ENCODE peak calls at places on chromosomes 16 and 17, in seven cellular contexts. One of them, this sample, is unnamed. For H3K9me3 and H3K4me1, the result is how much of the 10 kb centered on the place peaks cover.

GRCh38 chr16:66717112-66717675 is 20.7 kb upstream of the CMTM4 start:
- DNase-seq in heart right ventricle: peak
- DNase-seq in left ventricle myocardium inferior: peak
- DNase-seq in A549: peak
- DNase-seq in psoas muscle: peak
- DNase-seq in tibial nerve: no peak
- DNase-seq in testis: peak
- DNase-seq in this sample: peak

GRCh38 chr17:40361063-40361924 is 3.2 kb downstream of the GJD3 start:
- DNase-seq in heart right ventricle: no peak
- DNase-seq in psoas muscle: peak
- DNase-seq in tibial nerve: no peak
- DNase-seq in A549: no peak
- DNase-seq in left ventricle myocardium inferior: no peak
- DNase-seq in testis: no peak
- DNase-seq in this sample: no peak

GRCh38 chr17:6494239-6494941 is 50.1 kb downstream of the PIMREG start:
- DNase-seq in testis: no peak
- DNase-seq in tibial nerve: no peak
- DNase-seq in psoas muscle: peak
- DNase-seq in A549: no peak
- DNase-seq in left ventricle myocardium inferior: no peak
- DNase-seq in heart right ventricle: no peak
- DNase-seq in this sample: no peak

GRCh38 chr17:67412057-67412456 is 35.0 kb downstream of the PITPNC1 start:
- DNase-seq in left ventricle myocardium inferior: no peak
- DNase-seq in psoas muscle: no peak
- DNase-seq in testis: no peak
- DNase-seq in heart right ventricle: no peak
- DNase-seq in tibial nerve: no peak
- DNase-seq in A549: peak
- DNase-seq in this sample: no peak

GRCh38 chr16:47461598-47462266 is 601 bp downstream of the PHKB start:
- DNase-seq in tibial nerve: no peak
- DNase-seq in testis: no peak
- DNase-seq in A549: peak
- DNase-seq in heart right ventricle: no peak
- DNase-seq in left ventricle myocardium inferior: no peak
- DNase-seq in psoas muscle: no peak
- DNase-seq in this sample: no peak

GRCh38 chr17:50858486-50859225 is 7.5 kb downstream of the TOB1 start:
- DNase-seq in A549: no peak
- DNase-seq in psoas muscle: no peak
- DNase-seq in left ventricle myocardium inferior: no peak
- DNase-seq in heart right ventricle: no peak
- DNase-seq in testis: no peak
- DNase-seq in tibial nerve: no peak
- DNase-seq in this sample: no peak

GRCh38 chr16:11405331-11406176 is 60.3 kb downstream of the RMI2 start:
- DNase-seq in tibial nerve: no peak
- DNase-seq in left ventricle myocardium inferior: no peak
- DNase-seq in A549: peak
- DNase-seq in psoas muscle: no peak
- DNase-seq in heart right ventricle: no peak
- DNase-seq in testis: peak
- DNase-seq in this sample: peak

GRCh38 chr17:81898029-81898866 is 3.8 kb upstream of the NPB start:
- DNase-seq in left ventricle myocardium inferior: no peak
- DNase-seq in heart right ventricle: no peak
- DNase-seq in A549: peak
- DNase-seq in tibial nerve: no peak
- DNase-seq in testis: no peak
- DNase-seq in psoas muscle: no peak
- DNase-seq in this sample: peak

GRCh38 chr17:8221663-8222379 is 11.4 kb upstream of the AURKB start:
- DNase-seq in left ventricle myocardium inferior: peak
- DNase-seq in psoas muscle: peak
- DNase-seq in testis: peak
- DNase-seq in heart right ventricle: peak
- DNase-seq in A549: peak
- DNase-seq in tibial nerve: peak
- DNase-seq in this sample: peak

GRCh38 chr16:56195151-56195550 is 3.9 kb downstream of the GNAO1 start:
- DNase-seq in testis: no peak
- DNase-seq in left ventricle myocardium inferior: no peak
- DNase-seq in heart right ventricle: no peak
- DNase-seq in psoas muscle: no peak
- DNase-seq in tibial nerve: no peak
- DNase-seq in A549: no peak
- DNase-seq in this sample: no peak

GRCh38 chr16:88471575-88471974 is 18.5 kb downstream of the ZFPM1 start:
- DNase-seq in psoas muscle: no peak
- DNase-seq in tibial nerve: no peak
- DNase-seq in heart right ventricle: no peak
- DNase-seq in testis: no peak
- DNase-seq in A549: no peak
- DNase-seq in left ventricle myocardium inferior: no peak
- DNase-seq in this sample: no peak

DNA sequence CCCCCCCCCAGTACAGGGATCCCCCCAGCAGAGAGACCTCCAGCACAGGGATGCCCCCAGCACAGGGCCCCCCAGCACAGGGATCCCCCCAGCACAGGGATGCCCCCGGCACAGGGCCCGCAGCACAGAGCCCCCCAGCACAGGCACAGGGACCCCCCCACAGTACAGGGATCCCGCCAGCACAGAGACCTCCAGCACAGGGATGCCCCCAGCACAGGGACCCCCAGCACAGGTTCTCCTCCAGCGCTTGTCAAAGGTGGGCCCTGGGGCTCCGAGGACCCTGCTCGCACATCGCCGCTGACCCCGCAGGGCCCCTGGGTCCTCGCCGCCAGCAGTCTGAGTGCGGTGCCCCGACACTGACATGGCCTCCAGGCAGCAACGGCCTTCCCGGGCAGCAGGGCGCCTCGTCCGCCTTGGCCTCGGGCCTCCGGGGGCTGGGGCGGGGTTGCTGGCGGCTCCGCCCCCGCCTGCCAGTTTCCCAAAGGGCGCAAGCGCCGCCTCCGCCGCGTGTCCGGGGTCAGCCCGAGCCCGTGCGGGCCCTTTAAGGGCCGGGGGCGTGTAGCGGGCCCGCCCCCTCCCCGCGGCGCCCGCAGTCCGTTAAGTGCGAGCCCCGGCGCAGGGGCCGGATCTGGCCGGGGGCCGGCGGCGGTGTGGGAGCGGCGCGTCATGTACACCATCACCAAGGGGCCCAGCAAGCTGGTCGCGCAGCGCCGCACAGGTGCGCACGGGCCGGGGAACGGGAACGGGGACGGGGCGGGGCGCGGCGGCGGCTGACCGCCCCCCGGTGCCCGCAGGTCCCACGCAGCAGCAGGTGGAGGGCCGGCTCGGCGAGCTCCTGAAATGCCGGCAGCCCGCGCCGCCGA is at the start of gene MCRIP2:
- DNase-seq in heart right ventricle: peak
- DNase-seq in testis: peak
- DNase-seq in left ventricle myocardium inferior: peak
- DNase-seq in A549: peak
- DNase-seq in psoas muscle: peak
- DNase-seq in tibial nerve: peak
- DNase-seq in this sample: peak
- H3K9me3 ChIP-seq in heart right ventricle: under half
- H3K9me3 ChIP-seq in testis: under half
- H3K9me3 ChIP-seq in left ventricle myocardium inferior: under half
- H3K9me3 ChIP-seq in A549: under half
- H3K9me3 ChIP-seq in psoas muscle: under half
- H3K9me3 ChIP-seq in tibial nerve: under half
- H3K9me3 ChIP-seq in this sample: under half

DNA sequence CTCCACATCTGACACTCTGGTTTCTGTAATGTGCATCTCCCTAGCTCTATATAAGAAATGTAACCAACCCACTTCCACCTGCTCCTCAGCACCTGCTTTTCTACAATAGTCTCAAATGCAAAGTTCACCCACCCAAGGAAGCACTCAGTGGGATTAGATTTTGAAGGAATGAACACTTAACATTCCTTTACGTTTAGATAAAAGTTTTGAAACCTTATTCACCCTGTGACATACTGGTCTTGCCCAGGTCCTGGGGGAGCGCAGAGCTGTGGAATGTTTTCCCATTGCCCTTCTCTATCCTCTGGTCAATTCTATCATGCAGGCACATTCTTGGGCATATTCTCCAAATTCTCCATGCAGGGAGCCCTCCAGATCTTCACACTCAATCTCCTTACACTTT is 168.0 kb upstream of the ASIC2 start:
- DNase-seq in heart right ventricle: no peak
- DNase-seq in tibial nerve: no peak
- DNase-seq in A549: no peak
- DNase-seq in left ventricle myocardium inferior: no peak
- DNase-seq in psoas muscle: no peak
- DNase-seq in testis: no peak
- DNase-seq in this sample: no peak
- H3K4me1 ChIP-seq in heart right ventricle: under half
- H3K4me1 ChIP-seq in tibial nerve: under half
- H3K4me1 ChIP-seq in A549: under half
- H3K4me1 ChIP-seq in left ventricle myocardium inferior: under half
- H3K4me1 ChIP-seq in psoas muscle: under half
- H3K4me1 ChIP-seq in testis: under half
- H3K4me1 ChIP-seq in this sample: under half

GRCh38 chr16:3134338-3135119 is at the start of gene ZNF213:
- DNase-seq in psoas muscle: peak
- DNase-seq in heart right ventricle: peak
- DNase-seq in left ventricle myocardium inferior: peak
- DNase-seq in testis: peak
- DNase-seq in A549: peak
- DNase-seq in tibial nerve: peak
- DNase-seq in this sample: peak
- TF ChIP-seq CTCF in psoas muscle: no peak
- TF ChIP-seq CTCF in heart right ventricle: no peak
- TF ChIP-seq CTCF in left ventricle myocardium inferior: no peak
- TF ChIP-seq CTCF in testis: no peak
- TF ChIP-seq CTCF in A549: no peak
- TF ChIP-seq CTCF in tibial nerve: peak
- TF ChIP-seq CTCF in this sample: no peak

GRCh38 chr16:68577352-68577853 is 38.3 kb downstream of the ZFP90 start:
- DNase-seq in A549: no peak
- DNase-seq in tibial nerve: no peak
- DNase-seq in testis: no peak
- DNase-seq in psoas muscle: no peak
- DNase-seq in left ventricle myocardium inferior: no peak
- DNase-seq in heart right ventricle: no peak
- DNase-seq in this sample: no peak

GRCh38 chr16:68575082-68575481 is 36.0 kb downstream of the ZFP90 start:
- DNase-seq in heart right ventricle: no peak
- DNase-seq in psoas muscle: no peak
- DNase-seq in testis: no peak
- DNase-seq in A549: no peak
- DNase-seq in left ventricle myocardium inferior: no peak
- DNase-seq in tibial nerve: no peak
- DNase-seq in this sample: no peak

GRCh38 chr16:68574479-68574878 is 35.4 kb downstream of the ZFP90 start:
- DNase-seq in A549: no peak
- DNase-seq in tibial nerve: no peak
- DNase-seq in left ventricle myocardium inferior: no peak
- DNase-seq in testis: no peak
- DNase-seq in heart right ventricle: no peak
- DNase-seq in psoas muscle: no peak
- DNase-seq in this sample: no peak
- H3K9me3 ChIP-seq in A549: half or more
- H3K9me3 ChIP-seq in tibial nerve: under half
- H3K9me3 ChIP-seq in left ventricle myocardium inferior: half or more
- H3K9me3 ChIP-seq in testis: under half
- H3K9me3 ChIP-seq in heart right ventricle: half or more
- H3K9me3 ChIP-seq in psoas muscle: half or more
- H3K9me3 ChIP-seq in this sample: under half

GRCh38 chr16:49698416-49698815 is 157.5 kb downstream of the ZNF423 start:
- DNase-seq in left ventricle myocardium inferior: peak
- DNase-seq in tibial nerve: no peak
- DNase-seq in A549: no peak
- DNase-seq in testis: no peak
- DNase-seq in psoas muscle: no peak
- DNase-seq in heart right ventricle: peak
- DNase-seq in this sample: peak
- H3K4me1 ChIP-seq in left ventricle myocardium inferior: half or more
- H3K4me1 ChIP-seq in tibial nerve: half or more
- H3K4me1 ChIP-seq in A549: under half
- H3K4me1 ChIP-seq in testis: under half
- H3K4me1 ChIP-seq in psoas muscle: under half
- H3K4me1 ChIP-seq in heart right ventricle: under half
- H3K4me1 ChIP-seq in this sample: under half

DNA sequence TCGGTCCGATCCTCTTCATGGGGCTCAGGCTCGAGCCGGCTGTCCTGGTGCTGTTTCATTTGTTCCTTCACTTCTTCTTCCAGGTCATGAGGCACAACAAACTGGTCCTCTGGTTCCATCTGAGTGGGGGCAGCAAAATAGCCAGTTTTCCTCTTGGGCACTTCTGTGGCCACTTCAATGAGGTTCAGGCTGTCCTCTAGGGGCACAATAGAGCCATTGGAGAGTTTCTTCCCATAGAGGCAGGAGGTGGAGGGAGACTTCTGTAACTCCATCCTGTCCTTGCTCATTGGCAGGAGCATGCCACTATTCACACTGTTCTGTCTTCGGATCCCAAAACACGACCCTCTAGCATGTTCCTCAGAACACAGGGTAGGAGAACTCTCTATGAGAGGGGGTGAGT is 22.9 kb downstream of the MARVELD3 start:
- DNase-seq in psoas muscle: no peak
- DNase-seq in heart right ventricle: no peak
- DNase-seq in A549: peak
- DNase-seq in tibial nerve: no peak
- DNase-seq in testis: no peak
- DNase-seq in left ventricle myocardium inferior: no peak
- DNase-seq in this sample: no peak
- TF ChIP-seq CTCF in psoas muscle: no peak
- TF ChIP-seq CTCF in heart right ventricle: peak
- TF ChIP-seq CTCF in A549: peak
- TF ChIP-seq CTCF in tibial nerve: no peak
- TF ChIP-seq CTCF in testis: no peak
- TF ChIP-seq CTCF in left ventricle myocardium inferior: peak
- TF ChIP-seq CTCF in this sample: peak

GRCh38 chr17:28267720-28268609 is 51.0 kb upstream of the TMEM97 start:
- DNase-seq in tibial nerve: no peak
- DNase-seq in A549: no peak
- DNase-seq in psoas muscle: no peak
- DNase-seq in heart right ventricle: no peak
- DNase-seq in left ventricle myocardium inferior: no peak
- DNase-seq in testis: no peak
- DNase-seq in this sample: no peak
- H3K9me3 ChIP-seq in tibial nerve: under half
- H3K9me3 ChIP-seq in A549: under half
- H3K9me3 ChIP-seq in psoas muscle: under half
- H3K9me3 ChIP-seq in heart right ventricle: under half
- H3K9me3 ChIP-seq in left ventricle myocardium inferior: under half
- H3K9me3 ChIP-seq in testis: under half
- H3K9me3 ChIP-seq in this sample: under half